ENCODE peak calls at places on chromosomes 2 and 18, in eight cellular contexts. D is stimulated activated CD4-positive, alpha-beta T cell treated with anti-CD3 and anti-CD28 coated beads, Interleukin-1b, Interleukin-23, amount 100 ng/mL, for 48 hours; S is B cell; A is head of caudate nucleus; P is NCI-H1417; O is NCI-H526 treated with DMSO at 0.1 percent for 48 hours; R is T1000; K is SW480. Q is an unnamed sample.

GRCh38 chr2:234635284-234635683 is 138.4 kb upstream of the ARL4C start:
- DNase-seq in A (no peak), P (no peak), D (no peak), K (no peak), R (no peak), O (no peak), S (no peak), Q (no peak)

GRCh38 chr18:48529796-48530195 is 9.0 kb upstream of the CTIF start:
- DNase-seq in S (no peak), R (peak), K (peak), P (peak), O (no peak), D (no peak), A (no peak), Q (no peak)

GRCh38 chr18:68267583-68267982 is 447.3 kb downstream of the TMX3 start:
- DNase-seq in A (no peak), P (no peak), O (no peak), S (no peak), K (no peak), R (no peak), D (no peak), Q (no peak)

GRCh38 chr2:60262178-60262577 is 291.3 kb downstream of the BCL11A start:
- DNase-seq in P (peak), O (no peak), A (no peak), D (no peak), S (no peak), K (no peak), R (no peak), Q (no peak)

GRCh38 chr18:812673-813404 is 797 bp upstream of the YES1 start:
- DNase-seq in R (peak), A (no peak), K (peak), P (peak), D (peak), O (peak), S (no peak), Q (peak)

GRCh38 chr2:182818541-182819308 is 47.7 kb downstream of the FRZB start:
- DNase-seq in S (no peak), P (peak), D (no peak), A (no peak), K (no peak), R (no peak), O (no peak), Q (peak)

GRCh38 chr2:148989882-148990493 is 48.5 kb upstream of the LYPD6B start:
- DNase-seq in S (peak), K (peak), O (peak), A (peak), P (peak), D (peak), R (peak), Q (peak)

GRCh38 chr2:96112501-96113366 is 3.6 kb downstream of the ADRA2B start:
- DNase-seq in R (no peak), S (no peak), P (no peak), O (no peak), K (no peak), D (no peak), A (no peak), Q (no peak)

GRCh38 chr18:76374330-76375281 is 120.4 kb downstream of the ZNF516 start:
- DNase-seq in R (no peak), P (no peak), O (no peak), S (no peak), D (peak), K (no peak), A (no peak), Q (no peak)

GRCh38 chr2:159073256-159073655 is 104.8 kb downstream of the TANC1 start:
- DNase-seq in A (no peak), S (no peak), R (no peak), O (no peak), D (no peak), P (no peak), K (no peak), Q (no peak)

GRCh38 chr2:144349674-144350073 is 170.2 kb downstream of the ZEB2 start:
- DNase-seq in O (peak), S (no peak), P (no peak), A (no peak), R (no peak), D (no peak), K (no peak), Q (no peak)

GRCh38 chr2:134917219-134917957 is 1.2 kb upstream of the CCNT2 start:
- DNase-seq in R (no peak), S (no peak), O (no peak), P (no peak), K (no peak), A (peak), D (peak), Q (no peak)

GRCh38 chr2:221818569-221818968 is 246.5 kb upstream of the EPHA4 start:
- DNase-seq in R (no peak), D (no peak), O (peak), P (no peak), A (no peak), K (peak), S (no peak), Q (no peak)

GRCh38 chr2:173690349-173690748 is 274.8 kb downstream of the SP3 start:
- DNase-seq in P (no peak), O (no peak), R (no peak), S (no peak), K (no peak), D (no peak), A (no peak), Q (no peak)

GRCh38 chr2:95359035-95359434 is 43.5 kb upstream of the FAHD2A start:
- DNase-seq in S (no peak), O (no peak), P (no peak), K (no peak), R (peak), D (no peak), A (no peak), Q (no peak)

GRCh38 chr2:10303174-10303633 is 500 bp downstream of the HPCAL1 start:
- DNase-seq in S (no peak), A (no peak), O (no peak), R (no peak), K (no peak), P (no peak), D (peak), Q (no peak)

GRCh38 chr18:55054591-55054990 is 95.3 kb upstream of the CCDC68 start:
- DNase-seq in K (no peak), A (peak), R (no peak), D (no peak), S (no peak), O (no peak), P (no peak), Q (no peak)

GRCh38 chr2:109143214-109144187 is 14.5 kb downstream of the SH3RF3 start:
- DNase-seq in P (no peak), S (no peak), R (no peak), D (peak), O (no peak), A (no peak), K (no peak), Q (no peak)

GRCh38 chr2:240326246-240326645 is 109.2 kb upstream of the GPC1 start:
- DNase-seq in A (no peak), K (no peak), D (no peak), P (no peak), O (no peak), S (no peak), R (no peak), Q (no peak)

GRCh38 chr18:61334491-61334850 is 1.2 kb downstream of the CDH20 start:
- DNase-seq in D (no peak), O (no peak), A (peak), R (no peak), S (no peak), P (no peak), K (no peak), Q (no peak)

GRCh38 chr18:40904295-40904694 is 1050.7 kb upstream of the PIK3C3 start:
- DNase-seq in R (no peak), O (no peak), K (no peak), A (no peak), D (no peak), P (no peak), S (no peak), Q (no peak)

GRCh38 chr18:11043694-11044093 is 105.7 kb downstream of the PIEZO2 start:
- DNase-seq in R (no peak), S (no peak), A (no peak), P (no peak), K (no peak), O (no peak), D (no peak), Q (no peak)

GRCh38 chr18:57771183-57771582 is 31.9 kb downstream of the ATP8B1 start:
- DNase-seq in K (no peak), S (no peak), D (no peak), A (no peak), P (peak), O (peak), R (no peak), Q (no peak)

GRCh38 chr2:85435220-85435958 is 16.9 kb downstream of the SH2D6 start:
- DNase-seq in R (no peak), S (no peak), K (no peak), O (no peak), D (no peak), P (peak), A (no peak), Q (no peak)

GRCh38 chr2:99554238-99554637 is 64.4 kb upstream of the REV1 start:
- DNase-seq in P (peak), O (no peak), K (no peak), S (no peak), R (no peak), A (no peak), D (no peak), Q (no peak)

GRCh38 chr2:69831354-69831905 is 2.0 kb downstream of the GMCL1 start:
- DNase-seq in P (no peak), D (no peak), K (peak), R (no peak), O (no peak), S (no peak), A (no peak), Q (no peak)

GRCh38 chr2:59904145-59904544 is 649.3 kb downstream of the BCL11A start:
- DNase-seq in O (no peak), S (no peak), A (no peak), K (no peak), D (no peak), P (no peak), R (no peak), Q (no peak)

GRCh38 chr2:58553937-58554336 is 312.8 kb upstream of the FANCL start:
- DNase-seq in P (no peak), K (no peak), O (no peak), A (peak), D (no peak), R (no peak), S (no peak), Q (peak)

GRCh38 chr2:113977660-113978523 is 88.0 kb downstream of the ACTR3 start:
- DNase-seq in A (peak), O (peak), D (no peak), S (no peak), R (no peak), K (peak), P (peak), Q (no peak)

GRCh38 chr2:192877159-192877558 is 682.4 kb upstream of the TMEFF2 start:
- DNase-seq in P (no peak), K (no peak), D (no peak), R (no peak), A (no peak), O (no peak), S (no peak), Q (no peak)

GRCh38 chr18:48538531-48539405 is at the start of gene CTIF:
- DNase-seq in D (peak), K (peak), R (peak), P (peak), A (peak), O (peak), S (peak), Q (peak)

GRCh38 chr2:45123521-45124191 is 114.4 kb upstream of the SIX2 start:
- DNase-seq in S (no peak), R (no peak), O (no peak), K (no peak), P (no peak), D (no peak), A (no peak), Q (no peak)

GRCh38 chr2:203802277-203803045 is 65.1 kb upstream of the CTLA4 start:
- DNase-seq in D (peak), O (no peak), K (no peak), S (no peak), P (no peak), R (no peak), A (no peak), Q (no peak)

GRCh38 chr18:21739604-21740473 is 753 bp upstream of the MIB1 start:
- DNase-seq in D (no peak), O (peak), P (no peak), S (no peak), R (no peak), A (no peak), K (no peak), Q (no peak)

GRCh38 chr18:48126240-48126639 is 195.8 kb upstream of the SMAD2 start:
- DNase-seq in K (no peak), A (no peak), O (no peak), R (no peak), P (no peak), S (no peak), D (no peak), Q (no peak)

GRCh38 chr18:44473394-44474066 is 207.2 kb upstream of the SETBP1 start:
- DNase-seq in K (no peak), A (no peak), R (no peak), D (no peak), S (no peak), P (no peak), O (no peak), Q (no peak)

GRCh38 chr2:236177967-236178909 is 10.1 kb upstream of the GBX2 start:
- DNase-seq in K (peak), S (no peak), A (peak), D (peak), O (peak), P (peak), R (peak), Q (peak)

GRCh38 chr18:25830787-25831186 is 259.6 kb downstream of the SS18 start:
- DNase-seq in K (no peak), A (no peak), P (no peak), R (no peak), D (no peak), O (no peak), S (no peak), Q (no peak)

GRCh38 chr2:203418271-203418670 is 90.1 kb downstream of the ABI2 start:
- DNase-seq in O (no peak), A (no peak), S (no peak), K (no peak), D (no peak), R (no peak), P (no peak), Q (no peak)